ENCODE peak calls at places on chromosomes 11 and 22, in five cellular contexts. D is lower lobe of right lung, M is type B pancreatic cell, Z is astrocyte, A is lower leg skin. V is an unnamed sample.

GRCh38 chr11:116984589-116984988 is 113.6 kb downstream of the SIK3 start:
- DNase-seq in D (no peak), M (no peak), Z (peak), A (no peak), V (no peak)

GRCh38 chr11:131677832-131678470 is 307.5 kb downstream of the NTM start:
- DNase-seq in D (no peak), M (no peak), Z (no peak), A (no peak), V (no peak)

GRCh38 chr11:33208150-33208549 is 46.9 kb upstream of the CSTF3 start:
- DNase-seq in D (no peak), M (no peak), Z (no peak), A (no peak), V (no peak)

GRCh38 chr11:117199061-117199915 is at the start of gene TAGLN:
- DNase-seq in D (peak), M (no peak), Z (peak), A (peak), V (peak)

GRCh38 chr11:126082251-126083109 is 19.8 kb upstream of the CDON start:
- DNase-seq in D (no peak), M (no peak), Z (no peak), A (peak), V (no peak)

GRCh38 chr11:2525941-2526807 is 81.4 kb downstream of the KCNQ1 start:
- DNase-seq in D (peak), M (peak), Z (no peak), A (peak), V (peak)

GRCh38 chr11:110774138-110775014 is 62.1 kb upstream of the ARHGAP20 start:
- DNase-seq in D (no peak), M (no peak), Z (peak), A (no peak), V (no peak)

GRCh38 chr11:61960532-61960931 is 6.9 kb downstream of the FTH1 start:
- DNase-seq in D (no peak), M (peak), Z (no peak), A (peak), V (no peak)

GRCh38 chr22:46429327-46429853 is 93.9 kb downstream of the TRMU start:
- DNase-seq in D (no peak), M (no peak), Z (no peak), A (no peak), V (no peak)

GRCh38 chr11:7437706-7438105 is 47.6 kb upstream of the OLFML1 start:
- DNase-seq in D (no peak), M (no peak), Z (peak), A (no peak), V (no peak)

GRCh38 chr11:99589771-99590170 is 569.0 kb downstream of the CNTN5 start:
- DNase-seq in D (no peak), M (no peak), Z (no peak), A (no peak), V (no peak)

GRCh38 chr11:70322653-70323052 is 52.2 kb downstream of the PPFIA1 start:
- DNase-seq in D (no peak), M (no peak), Z (no peak), A (no peak), V (no peak)

GRCh38 chr11:34154059-34154875 is 48.8 kb downstream of the NAT10 start:
- DNase-seq in D (peak), M (no peak), Z (no peak), A (no peak), V (no peak)

GRCh38 chr11:2077061-2077802 is 62.0 kb downstream of the IGF2 start:
- DNase-seq in D (no peak), M (no peak), Z (peak), A (no peak), V (no peak)

GRCh38 chr11:8263769-8264410 is at the start of gene LMO1:
- DNase-seq in D (peak), M (peak), Z (peak), A (peak), V (peak)

GRCh38 chr22:50274311-50274710 is 4.1 kb upstream of the MAPK11 start:
- DNase-seq in D (no peak), M (no peak), Z (no peak), A (no peak), V (no peak)

GRCh38 chr22:37982938-37983859 is 1.2 kb downstream of the SOX10 start:
- DNase-seq in D (no peak), M (no peak), Z (no peak), A (no peak), V (no peak)

GRCh38 chr22:50218153-50218995 is 17.6 kb downstream of the SELENOO start:
- DNase-seq in D (peak), M (no peak), Z (no peak), A (no peak), V (no peak)

GRCh38 chr11:103530257-103530656 is 421.0 kb downstream of the DYNC2H1 start:
- DNase-seq in D (no peak), M (no peak), Z (peak), A (no peak), V (no peak)

GRCh38 chr11:125591659-125592304 is 870 bp upstream of the STT3A start:
- DNase-seq in D (peak), M (no peak), Z (peak), A (peak), V (no peak)

GRCh38 chr11:44759743-44760476 is 33.1 kb downstream of the TSPAN18 start:
- DNase-seq in D (no peak), M (no peak), Z (no peak), A (peak), V (no peak)

GRCh38 chr22:40491990-40492631 is 121.7 kb downstream of the SGSM3 start:
- DNase-seq in D (no peak), M (no peak), Z (peak), A (no peak), V (no peak)

GRCh38 chr22:27719535-27720227 is 81.9 kb downstream of the MN1 start:
- DNase-seq in D (no peak), M (no peak), Z (no peak), A (peak), V (no peak)

GRCh38 chr11:34616086-34616485 is 4.8 kb upstream of the EHF start:
- DNase-seq in D (no peak), M (no peak), Z (no peak), A (no peak), V (no peak)

DNA sequence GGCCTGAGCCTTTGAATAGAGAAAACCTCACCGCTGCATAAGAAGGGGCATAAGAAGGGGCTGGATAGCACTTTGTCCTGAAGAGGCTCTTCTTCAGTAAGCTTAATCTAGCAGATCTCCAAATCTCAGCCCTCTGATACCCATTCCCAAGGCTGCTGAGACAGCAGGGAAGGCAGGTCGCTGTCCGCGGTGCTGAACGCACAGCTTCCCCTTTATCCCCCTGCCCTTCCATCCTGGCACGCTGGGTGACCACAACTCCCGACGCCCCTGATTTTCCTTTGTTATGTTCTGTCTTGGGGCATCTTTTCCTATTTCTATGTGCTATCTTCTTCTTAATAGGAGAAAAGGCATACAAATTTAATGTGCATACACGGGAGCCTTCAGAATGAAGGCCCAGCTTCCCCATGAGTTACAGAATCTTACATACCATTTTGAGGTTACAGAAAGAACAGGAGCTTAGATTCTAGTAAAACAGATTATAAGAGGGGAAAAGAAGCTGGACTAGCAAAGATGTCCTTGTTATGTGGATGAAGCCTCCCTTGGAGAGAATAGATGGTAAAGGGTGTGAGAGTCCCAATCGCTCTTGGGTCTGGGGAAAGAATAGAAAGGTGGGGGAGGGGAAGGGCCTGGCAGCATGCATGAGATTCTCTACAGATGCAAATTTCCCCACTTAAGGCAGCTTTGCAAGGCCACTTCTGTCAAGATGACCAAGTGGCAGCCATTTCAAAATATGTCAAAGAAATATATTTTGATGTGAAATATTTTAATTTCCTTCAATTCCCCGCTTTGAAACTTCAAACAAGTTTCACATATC is 5.7 kb upstream of the SULT4A1 start:
- DNase-seq in D (peak), M (no peak), Z (peak), A (peak), V (no peak)
- TF ChIP-seq CTCF in D (no peak), M (no peak), Z (no peak), A (no peak), V (no peak)

GRCh38 chr11:67615455-67616430 is 9.0 kb downstream of the NDUFV1 start:
- DNase-seq in D (peak), M (peak), Z (no peak), A (no peak), V (no peak)
- TF ChIP-seq CTCF in D (peak), M (peak), Z (peak), A (no peak), V (peak)

DNA sequence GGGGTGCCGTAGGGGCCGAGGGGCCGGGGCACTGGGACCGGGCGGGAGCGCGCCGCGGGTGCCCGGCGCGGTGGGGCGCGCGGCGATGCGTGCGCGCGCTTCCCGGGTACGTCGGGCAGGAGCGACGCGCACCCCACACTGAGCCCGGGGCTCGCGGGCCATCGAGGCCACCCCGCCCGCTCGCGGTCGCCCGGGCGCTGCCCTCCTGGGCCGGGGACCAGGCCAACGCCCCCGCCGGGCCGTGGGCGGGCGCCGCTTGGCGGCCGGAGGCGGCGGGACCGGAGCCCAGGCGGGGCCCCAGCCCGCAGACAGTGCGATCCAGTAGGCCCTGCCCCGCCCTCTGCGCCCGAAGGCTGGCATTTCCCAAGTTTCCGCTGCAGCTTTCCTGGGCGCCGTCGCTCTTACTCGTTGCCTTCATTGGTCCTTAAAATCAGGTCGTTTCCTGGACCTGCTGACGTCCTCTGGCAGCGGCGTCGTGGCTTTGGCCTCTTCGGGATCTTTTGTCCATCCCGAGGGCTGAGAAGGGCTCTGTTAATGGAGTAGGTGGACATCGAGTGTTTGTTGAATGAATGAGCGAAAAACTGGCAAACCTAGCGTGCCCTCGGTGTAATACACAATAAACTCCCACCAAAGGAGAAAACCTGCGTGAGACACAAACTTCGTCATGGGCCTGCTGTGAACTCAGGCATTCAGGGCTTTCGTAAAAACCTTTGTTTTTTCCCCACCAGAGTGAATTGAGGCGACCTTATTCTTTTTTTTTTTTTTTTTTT is 638 bp downstream of the PARVA start:
- DNase-seq in D (peak), M (peak), Z (peak), A (peak), V (peak)
- TF ChIP-seq CTCF in D (no peak), M (no peak), Z (no peak), A (no peak), V (peak)

GRCh38 chr11:79768343-79768742 is 327.5 kb upstream of the TENM4 start:
- DNase-seq in D (no peak), M (no peak), Z (no peak), A (no peak), V (no peak)

GRCh38 chr11:79758325-79758724 is 317.5 kb upstream of the TENM4 start:
- DNase-seq in D (no peak), M (no peak), Z (no peak), A (no peak), V (no peak)

GRCh38 chr11:79762271-79762935 is 321.6 kb upstream of the TENM4 start:
- DNase-seq in D (no peak), M (no peak), Z (no peak), A (no peak), V (no peak)
- TF ChIP-seq CTCF in D (peak), M (peak), Z (no peak), A (no peak), V (no peak)

GRCh38 chr11:65859134-65859811 is 960 bp upstream of the MUS81 start:
- DNase-seq in D (peak), M (peak), Z (peak), A (peak), V (peak)
- TF ChIP-seq CTCF in D (peak), M (peak), Z (no peak), A (no peak), V (peak)

DNA sequence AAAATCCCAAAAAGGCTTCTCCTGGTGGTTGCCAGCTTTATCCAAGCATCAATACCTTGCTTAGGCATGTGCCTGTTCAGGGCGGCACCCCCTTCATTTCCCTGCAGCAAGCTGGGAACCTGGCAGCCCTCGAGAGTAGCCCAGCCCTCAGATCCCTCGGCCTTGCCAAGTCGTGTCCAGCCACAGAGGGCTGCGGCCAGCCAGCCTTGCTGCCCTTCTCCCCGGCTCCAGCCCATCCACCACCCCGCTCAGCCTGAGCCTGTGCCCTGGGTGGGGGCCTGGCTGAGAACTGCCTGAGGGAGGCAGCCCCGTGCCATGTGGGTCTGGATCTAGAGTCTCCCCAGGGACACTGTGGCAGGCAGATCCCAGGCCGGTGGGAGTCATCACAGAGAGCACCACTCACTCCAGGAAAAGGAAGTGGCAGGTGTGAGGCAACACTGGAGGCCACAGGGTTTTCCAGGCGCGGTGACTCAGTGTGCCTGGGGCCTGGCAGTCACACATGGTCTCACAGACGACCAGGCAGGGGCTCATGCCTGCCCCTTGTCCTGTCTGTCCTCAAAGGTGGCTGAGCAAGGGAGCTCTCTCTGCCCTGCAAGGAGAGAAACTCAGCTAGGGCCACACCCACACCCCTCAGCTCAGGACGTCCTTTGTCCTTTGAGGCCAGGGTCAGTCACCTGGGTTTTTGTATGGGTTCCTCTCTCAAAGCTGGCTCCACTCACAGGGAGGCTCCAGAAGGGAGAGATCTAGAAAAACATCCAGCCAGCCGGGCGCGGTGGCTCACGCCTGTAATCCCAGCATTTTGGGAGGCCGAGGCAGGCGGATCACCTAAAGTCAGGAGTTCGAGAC is 12.2 kb upstream of the CDC42BPG start:
- DNase-seq in D (peak), M (no peak), Z (peak), A (peak), V (no peak)
- TF ChIP-seq CTCF in D (no peak), M (no peak), Z (no peak), A (no peak), V (no peak)

V was measured in osteocyte.